ENCODE peak calls at places on chromosome 3, in four cellular contexts. F is posterior vena cava; M is activated CD8-positive, alpha-beta memory T cell treated with anti-CD3 and anti-CD28 coated beads, Interleukin-2, amount 10 ng/mL, durations not matched to agents 7 days and 5 days; I is fibroblast of the conjunctiva. K is an unnamed sample.

GRCh38 chr3:33170531-33170930 is 48.1 kb downstream of the SUSD5 start:
- DNase-seq in I (no peak), M (no peak), F (no peak), K (no peak)

GRCh38 chr3:122357828-122358617 is 25.0 kb downstream of the MIX23 start:
- DNase-seq in F (no peak), M (no peak), I (no peak), K (no peak)

GRCh38 chr3:150761831-150762661 is 923 bp downstream of the SIAH2 start:
- DNase-seq in F (no peak), M (peak), I (no peak), K (peak)

GRCh38 chr3:128367726-128368125 is 99.0 kb downstream of the DNAJB8 start:
- DNase-seq in I (no peak), M (no peak), F (no peak), K (peak)

GRCh38 chr3:50639055-50639494 is 22.1 kb downstream of the MAPKAPK3 start:
- DNase-seq in M (no peak), I (no peak), F (no peak), K (no peak)

GRCh38 chr3:88412346-88412745 is 262.6 kb downstream of the C3orf38 start:
- DNase-seq in M (no peak), F (no peak), I (no peak), K (no peak)

GRCh38 chr3:151282921-151283320 is 4.6 kb upstream of the P2RY14 start:
- DNase-seq in F (no peak), I (peak), M (no peak), K (no peak)

GRCh38 chr3:120350431-120350941 is 1.3 kb upstream of the LRRC58 start:
- DNase-seq in F (peak), M (no peak), I (peak), K (peak)

GRCh38 chr3:40574661-40575060 is 49.9 kb downstream of the ZNF621 start:
- DNase-seq in I (no peak), F (no peak), M (no peak), K (no peak)

GRCh38 chr3:177820683-177821316 is 623.5 kb upstream of the TBL1XR1 start:
- DNase-seq in M (no peak), I (no peak), F (no peak), K (no peak)

GRCh38 chr3:39024497-39024896 is 27.2 kb downstream of the SCN11A start:
- DNase-seq in I (no peak), F (no peak), M (no peak), K (no peak)

GRCh38 chr3:13614607-13615006 is 65.7 kb downstream of the FBLN2 start:
- DNase-seq in I (no peak), M (no peak), F (peak), K (no peak)

GRCh38 chr3:71978150-71978721 is 193.3 kb upstream of the PROK2 start:
- DNase-seq in M (peak), I (no peak), F (no peak), K (no peak)

GRCh38 chr3:128590948-128591347 is 59.7 kb downstream of the RPN1 start:
- DNase-seq in F (no peak), I (no peak), M (no peak), K (no peak)

GRCh38 chr3:76570436-76571057 is 469.4 kb upstream of the ROBO2 start:
- DNase-seq in M (no peak), F (no peak), I (no peak), K (no peak)

GRCh38 chr3:150256336-150256735 is 151.8 kb upstream of the TSC22D2 start:
- DNase-seq in F (no peak), M (no peak), I (no peak), K (no peak)

GRCh38 chr3:54892168-54892567 is 35.7 kb downstream of the LRTM1 start:
- DNase-seq in F (no peak), M (no peak), I (no peak), K (no peak)

K was measured in spleen.